ENCODE peak calls at places on chromosomes 2 and 18, in eight cellular contexts. One of them, this sample, is unnamed. For H3K4me1, the result is how much of the 10 kb centered on the place peaks cover.

GRCh38 chr2:120684225-120684624 is 51.4 kb upstream of the GLI2 start:
- DNase-seq in tibial artery: no peak
- DNase-seq in GM23248: peak
- DNase-seq in spleen: peak
- DNase-seq in A549: no peak
- DNase-seq in stomach: no peak
- DNase-seq in gastrocnemius medialis: no peak
- DNase-seq in IMR-90: peak
- DNase-seq in this sample: no peak

GRCh38 chr2:24914713-24915112 is 5.3 kb downstream of the ADCY3 start:
- DNase-seq in tibial artery: no peak
- DNase-seq in GM23248: no peak
- DNase-seq in spleen: peak
- DNase-seq in A549: no peak
- DNase-seq in stomach: no peak
- DNase-seq in gastrocnemius medialis: no peak
- DNase-seq in IMR-90: no peak
- DNase-seq in this sample: no peak

GRCh38 chr2:8805278-8806045 is 32.0 kb downstream of the KIDINS220 start:
- DNase-seq in tibial artery: no peak
- DNase-seq in GM23248: no peak
- DNase-seq in spleen: no peak
- DNase-seq in A549: no peak
- DNase-seq in stomach: no peak
- DNase-seq in gastrocnemius medialis: no peak
- DNase-seq in IMR-90: no peak
- DNase-seq in this sample: no peak

GRCh38 chr2:226580403-226580802 is 219.2 kb downstream of the IRS1 start:
- DNase-seq in tibial artery: no peak
- DNase-seq in GM23248: peak
- DNase-seq in spleen: no peak
- DNase-seq in A549: no peak
- DNase-seq in stomach: no peak
- DNase-seq in gastrocnemius medialis: no peak
- DNase-seq in IMR-90: no peak
- DNase-seq in this sample: no peak

GRCh38 chr18:77222464-77222863 is 27.2 kb upstream of the GALR1 start:
- DNase-seq in tibial artery: no peak
- DNase-seq in GM23248: no peak
- DNase-seq in spleen: no peak
- DNase-seq in A549: no peak
- DNase-seq in stomach: no peak
- DNase-seq in gastrocnemius medialis: no peak
- DNase-seq in IMR-90: no peak
- DNase-seq in this sample: no peak

GRCh38 chr2:52500561-52500960 is 1267.0 kb upstream of the CHAC2 start:
- DNase-seq in tibial artery: no peak
- DNase-seq in GM23248: no peak
- DNase-seq in spleen: no peak
- DNase-seq in A549: no peak
- DNase-seq in stomach: no peak
- DNase-seq in gastrocnemius medialis: no peak
- DNase-seq in IMR-90: no peak
- DNase-seq in this sample: no peak

GRCh38 chr2:29420999-29421856 is 306.0 kb downstream of the CLIP4 start:
- DNase-seq in tibial artery: no peak
- DNase-seq in GM23248: no peak
- DNase-seq in spleen: no peak
- DNase-seq in A549: no peak
- DNase-seq in stomach: no peak
- DNase-seq in gastrocnemius medialis: peak
- DNase-seq in IMR-90: peak
- DNase-seq in this sample: no peak

GRCh38 chr2:159399716-159400525 is 113.4 kb upstream of the WDSUB1 start:
- DNase-seq in tibial artery: no peak
- DNase-seq in GM23248: peak
- DNase-seq in spleen: no peak
- DNase-seq in A549: peak
- DNase-seq in stomach: no peak
- DNase-seq in gastrocnemius medialis: no peak
- DNase-seq in IMR-90: peak
- DNase-seq in this sample: no peak

GRCh38 chr18:56823986-56824385 is 172.8 kb downstream of the WDR7 start:
- DNase-seq in tibial artery: no peak
- DNase-seq in GM23248: no peak
- DNase-seq in spleen: no peak
- DNase-seq in A549: no peak
- DNase-seq in stomach: no peak
- DNase-seq in gastrocnemius medialis: no peak
- DNase-seq in IMR-90: no peak
- DNase-seq in this sample: no peak

GRCh38 chr2:3443685-3444084 is 64.2 kb downstream of the TRAPPC12 start:
- DNase-seq in tibial artery: no peak
- DNase-seq in GM23248: no peak
- DNase-seq in spleen: no peak
- DNase-seq in A549: peak
- DNase-seq in stomach: no peak
- DNase-seq in gastrocnemius medialis: no peak
- DNase-seq in IMR-90: no peak
- DNase-seq in this sample: peak

GRCh38 chr2:193542762-193543161 is 1348.0 kb upstream of the TMEFF2 start:
- DNase-seq in tibial artery: no peak
- DNase-seq in GM23248: no peak
- DNase-seq in spleen: no peak
- DNase-seq in A549: no peak
- DNase-seq in stomach: no peak
- DNase-seq in gastrocnemius medialis: no peak
- DNase-seq in IMR-90: no peak
- DNase-seq in this sample: no peak

GRCh38 chr2:155842103-155842502 is 490.4 kb downstream of the NR4A2 start:
- DNase-seq in tibial artery: no peak
- DNase-seq in GM23248: peak
- DNase-seq in spleen: no peak
- DNase-seq in A549: no peak
- DNase-seq in stomach: no peak
- DNase-seq in gastrocnemius medialis: no peak
- DNase-seq in IMR-90: no peak
- DNase-seq in this sample: no peak

GRCh38 chr2:219399716-219400478 is 12.2 kb upstream of the DNPEP start:
- DNase-seq in tibial artery: no peak
- DNase-seq in GM23248: no peak
- DNase-seq in spleen: no peak
- DNase-seq in A549: no peak
- DNase-seq in stomach: no peak
- DNase-seq in gastrocnemius medialis: no peak
- DNase-seq in IMR-90: no peak
- DNase-seq in this sample: no peak

GRCh38 chr2:69989422-69990128 is 28.1 kb upstream of the ASPRV1 start:
- DNase-seq in tibial artery: no peak
- DNase-seq in GM23248: no peak
- DNase-seq in spleen: peak
- DNase-seq in A549: no peak
- DNase-seq in stomach: peak
- DNase-seq in gastrocnemius medialis: no peak
- DNase-seq in IMR-90: no peak
- DNase-seq in this sample: no peak

GRCh38 chr18:72867721-72868665 is at the start of gene NETO1:
- DNase-seq in tibial artery: no peak
- DNase-seq in GM23248: no peak
- DNase-seq in spleen: peak
- DNase-seq in A549: no peak
- DNase-seq in stomach: no peak
- DNase-seq in gastrocnemius medialis: no peak
- DNase-seq in IMR-90: no peak
- DNase-seq in this sample: no peak

GRCh38 chr2:120847700-120848321 is 112.1 kb downstream of the GLI2 start:
- DNase-seq in tibial artery: no peak
- DNase-seq in GM23248: no peak
- DNase-seq in spleen: peak
- DNase-seq in A549: no peak
- DNase-seq in stomach: no peak
- DNase-seq in gastrocnemius medialis: no peak
- DNase-seq in IMR-90: no peak
- DNase-seq in this sample: no peak

DNA sequence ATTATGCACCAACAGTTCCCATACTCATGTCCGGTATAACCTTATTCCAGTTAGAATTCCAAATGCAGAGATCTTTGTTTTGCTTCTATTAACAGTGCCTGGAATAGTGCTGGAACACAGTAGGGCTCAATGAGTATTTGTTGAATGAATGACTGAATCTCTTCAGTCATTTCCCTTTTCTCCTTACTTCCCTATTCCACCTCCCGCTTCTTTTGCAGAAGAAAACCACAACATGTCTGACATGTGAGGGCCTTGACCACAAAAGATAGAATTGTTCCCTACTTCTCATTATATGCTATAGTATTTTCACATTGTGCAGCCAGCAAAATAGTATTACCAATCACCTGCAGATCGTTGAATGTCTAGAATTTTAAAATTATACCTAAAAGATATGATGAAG is 19.5 kb upstream of the HNRNPLL start:
- DNase-seq in tibial artery: no peak
- DNase-seq in GM23248: no peak
- DNase-seq in spleen: no peak
- DNase-seq in A549: no peak
- DNase-seq in stomach: no peak
- DNase-seq in gastrocnemius medialis: no peak
- DNase-seq in IMR-90: no peak
- DNase-seq in this sample: no peak
- H3K4me1 ChIP-seq in tibial artery: under half
- H3K4me1 ChIP-seq in GM23248: under half
- H3K4me1 ChIP-seq in spleen: under half
- H3K4me1 ChIP-seq in A549: under half
- H3K4me1 ChIP-seq in stomach: under half
- H3K4me1 ChIP-seq in gastrocnemius medialis: under half
- H3K4me1 ChIP-seq in IMR-90: under half
- H3K4me1 ChIP-seq in this sample: under half

GRCh38 chr2:169736902-169737301 is 3.3 kb downstream of the KLHL23 start:
- DNase-seq in tibial artery: no peak
- DNase-seq in GM23248: no peak
- DNase-seq in spleen: no peak
- DNase-seq in A549: no peak
- DNase-seq in stomach: no peak
- DNase-seq in gastrocnemius medialis: no peak
- DNase-seq in IMR-90: no peak
- DNase-seq in this sample: no peak
- H3K4me3 ChIP-seq in tibial artery: peak
- H3K4me3 ChIP-seq in GM23248: no peak
- H3K4me3 ChIP-seq in spleen: no peak
- H3K4me3 ChIP-seq in A549: no peak
- H3K4me3 ChIP-seq in stomach: peak
- H3K4me3 ChIP-seq in gastrocnemius medialis: peak
- H3K4me3 ChIP-seq in IMR-90: no peak
- H3K4me3 ChIP-seq in this sample: no peak

GRCh38 chr2:174666786-174667369 is 69.3 kb upstream of the WIPF1 start:
- DNase-seq in tibial artery: no peak
- DNase-seq in GM23248: peak
- DNase-seq in spleen: no peak
- DNase-seq in A549: no peak
- DNase-seq in stomach: no peak
- DNase-seq in gastrocnemius medialis: no peak
- DNase-seq in IMR-90: no peak
- DNase-seq in this sample: no peak
- H3K27ac ChIP-seq in tibial artery: peak
- H3K27ac ChIP-seq in GM23248: peak
- H3K27ac ChIP-seq in spleen: peak
- H3K27ac ChIP-seq in A549: no peak
- H3K27ac ChIP-seq in stomach: no peak
- H3K27ac ChIP-seq in gastrocnemius medialis: no peak
- H3K27ac ChIP-seq in IMR-90: no peak
- H3K27ac ChIP-seq in this sample: peak

GRCh38 chr2:83531211-83531610 is 927.9 kb downstream of the SUCLG1 start:
- DNase-seq in tibial artery: no peak
- DNase-seq in GM23248: no peak
- DNase-seq in spleen: no peak
- DNase-seq in A549: no peak
- DNase-seq in stomach: no peak
- DNase-seq in gastrocnemius medialis: no peak
- DNase-seq in IMR-90: no peak
- DNase-seq in this sample: no peak
- H3K4me1 ChIP-seq in tibial artery: under half
- H3K4me1 ChIP-seq in GM23248: under half
- H3K4me1 ChIP-seq in spleen: under half
- H3K4me1 ChIP-seq in A549: under half
- H3K4me1 ChIP-seq in stomach: under half
- H3K4me1 ChIP-seq in gastrocnemius medialis: under half
- H3K4me1 ChIP-seq in IMR-90: under half
- H3K4me1 ChIP-seq in this sample: under half

DNA sequence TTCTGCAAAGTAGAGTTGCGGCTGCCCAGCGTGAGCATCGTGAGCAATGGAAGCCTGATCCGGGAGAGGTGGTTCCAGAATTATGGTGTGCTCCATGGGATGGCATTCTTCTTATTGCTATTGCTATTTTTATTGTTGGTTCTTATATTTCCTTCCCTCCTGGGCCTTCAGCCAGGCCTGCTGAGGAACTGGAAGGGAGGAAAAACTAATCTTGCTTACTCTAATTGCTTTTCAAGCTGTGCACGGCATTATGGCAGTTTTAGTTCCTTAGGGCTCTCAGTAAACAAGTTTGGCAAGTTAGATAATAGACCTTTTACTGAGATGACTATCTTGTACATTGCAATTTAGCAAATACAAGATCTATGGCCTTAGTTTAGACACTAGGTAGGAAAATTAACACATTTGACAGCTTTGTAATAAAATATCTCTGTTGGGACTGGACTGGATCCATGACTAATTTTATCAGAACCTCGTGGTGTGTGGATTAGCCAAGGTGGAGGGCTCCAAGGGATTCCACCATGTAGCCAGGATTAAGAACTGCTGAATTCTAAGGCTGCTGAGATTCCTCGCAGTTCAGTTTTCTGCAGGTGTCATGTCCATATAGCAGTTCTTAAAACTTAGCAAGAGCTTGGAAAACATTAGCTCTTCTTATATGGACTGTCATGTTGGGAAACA is 6.0 kb downstream of the RSAD2 start:
- DNase-seq in tibial artery: no peak
- DNase-seq in GM23248: no peak
- DNase-seq in spleen: no peak
- DNase-seq in A549: no peak
- DNase-seq in stomach: no peak
- DNase-seq in gastrocnemius medialis: peak
- DNase-seq in IMR-90: no peak
- DNase-seq in this sample: no peak
- H3K4me3 ChIP-seq in tibial artery: no peak
- H3K4me3 ChIP-seq in GM23248: no peak
- H3K4me3 ChIP-seq in spleen: no peak
- H3K4me3 ChIP-seq in A549: no peak
- H3K4me3 ChIP-seq in stomach: no peak
- H3K4me3 ChIP-seq in gastrocnemius medialis: no peak
- H3K4me3 ChIP-seq in IMR-90: no peak
- H3K4me3 ChIP-seq in this sample: no peak

GRCh38 chr2:160952462-160952861 is 207.8 kb upstream of the TANK start:
- DNase-seq in tibial artery: peak
- DNase-seq in GM23248: peak
- DNase-seq in spleen: peak
- DNase-seq in A549: no peak
- DNase-seq in stomach: no peak
- DNase-seq in gastrocnemius medialis: peak
- DNase-seq in IMR-90: peak
- DNase-seq in this sample: no peak
- H3K27ac ChIP-seq in tibial artery: peak
- H3K27ac ChIP-seq in GM23248: peak
- H3K27ac ChIP-seq in spleen: peak
- H3K27ac ChIP-seq in A549: no peak
- H3K27ac ChIP-seq in stomach: peak
- H3K27ac ChIP-seq in gastrocnemius medialis: no peak
- H3K27ac ChIP-seq in IMR-90: peak
- H3K27ac ChIP-seq in this sample: peak

GRCh38 chr2:173027181-173028128 is 48.2 kb upstream of the MAP3K20 start:
- DNase-seq in tibial artery: peak
- DNase-seq in GM23248: peak
- DNase-seq in spleen: no peak
- DNase-seq in A549: peak
- DNase-seq in stomach: peak
- DNase-seq in gastrocnemius medialis: peak
- DNase-seq in IMR-90: peak
- DNase-seq in this sample: peak
- H3K4me1 ChIP-seq in tibial artery: under half
- H3K4me1 ChIP-seq in GM23248: under half
- H3K4me1 ChIP-seq in spleen: under half
- H3K4me1 ChIP-seq in A549: under half
- H3K4me1 ChIP-seq in stomach: under half
- H3K4me1 ChIP-seq in gastrocnemius medialis: half or more
- H3K4me1 ChIP-seq in IMR-90: under half
- H3K4me1 ChIP-seq in this sample: under half